ENCODE peak calls at places on chromosomes 4 and X, in four cellular contexts. W is HEK293T, M is HepG2, T is GM12878. U is an unnamed sample.

GRCh38 chr4:147696866-147697265 is 12.9 kb upstream of the PRMT9 start:
- DNase-seq in W (no peak), M (no peak), T (no peak), U (no peak)

GRCh38 chr4:26490111-26490979 is at the start of gene CCKAR:
- DNase-seq in W (no peak), M (no peak), T (no peak), U (no peak)

GRCh38 chr4:55817691-55818090 is 1.9 kb upstream of the EXOC1L start:
- DNase-seq in W (no peak), M (no peak), T (no peak), U (no peak)

GRCh38 chrX:38435130-38435529 is 82.7 kb downstream of the OTC start:
- DNase-seq in W (no peak), M (no peak), T (no peak), U (no peak)

GRCh38 chrX:77962068-77962902 is 7.2 kb downstream of the PGAM4 start:
- DNase-seq in W (no peak), M (no peak), T (no peak), U (no peak)

GRCh38 chrX:47380268-47380667 is 9.9 kb downstream of the ZNF157 start:
- DNase-seq in W (no peak), M (peak; percentile 19), T (peak; percentile 47), U (no peak)

GRCh38 chrX:150546711-150547153 is 21.7 kb upstream of the MTM1 start:
- DNase-seq in W (no peak), M (no peak), T (no peak), U (no peak)

GRCh38 chr4:170853422-170854021 is 763.8 kb upstream of the AADAT start:
- DNase-seq in W (peak; percentile 62), M (peak; percentile 19), T (peak; percentile 9), U (peak; percentile 35)

DNA sequence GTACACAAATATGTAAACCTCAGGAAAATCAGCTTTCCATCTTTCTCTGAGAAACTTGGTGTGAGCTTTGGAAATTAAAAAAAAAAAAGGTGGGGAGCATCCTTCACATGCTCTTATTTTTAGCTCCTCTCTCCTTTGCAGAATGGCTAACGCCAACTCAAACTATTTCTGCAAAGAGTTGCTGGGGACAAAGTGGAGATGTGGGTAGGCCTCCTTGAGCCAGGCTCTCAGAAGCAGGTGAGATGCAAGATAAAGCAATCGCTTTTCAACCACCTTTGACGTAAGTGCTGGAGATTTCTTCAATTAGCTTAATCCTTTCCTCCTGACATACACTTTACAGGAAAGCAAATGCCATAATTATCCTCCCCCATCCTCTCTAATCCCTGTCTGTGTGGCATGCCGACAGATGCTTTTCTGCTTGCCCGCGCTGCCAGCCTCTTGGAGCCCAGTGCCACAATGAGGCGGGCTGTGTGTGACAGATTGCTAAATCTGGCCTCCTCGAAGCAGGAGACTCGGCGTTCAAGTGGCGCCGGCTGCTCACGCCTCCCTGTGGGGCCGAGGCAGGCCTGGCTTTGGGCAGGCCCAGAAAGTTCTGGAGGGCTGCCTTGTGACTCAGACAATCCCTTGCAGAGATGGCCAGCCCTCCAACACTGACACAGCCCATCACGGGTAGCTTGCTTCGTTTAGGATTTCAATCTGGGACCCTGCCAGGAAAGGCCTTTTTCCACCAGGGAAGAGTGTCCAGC is 64.9 kb upstream of the SOD3 start:
- DNase-seq in W (no peak), M (no peak), T (no peak), U (no peak)
- TF ChIP-seq TARDBP in W (no peak), M (no peak), T (no peak), U (no peak)

GRCh38 chr4:8235224-8235623 is 34.3 kb upstream of the HTRA3 start:
- DNase-seq in W (no peak), M (no peak), T (no peak), U (no peak)
- TF ChIP-seq TARDBP in W (no peak), M (no peak), T (no peak), U (no peak)

GRCh38 chr4:24477919-24478318 is 106.4 kb downstream of the DHX15 start:
- DNase-seq in W (no peak), M (no peak), T (no peak), U (no peak)
- TF ChIP-seq TARDBP in W (no peak), M (no peak), T (no peak), U (no peak)

GRCh38 chrX:151713859-151714258 is 2.0 kb upstream of the FATE1 start:
- DNase-seq in W (peak; percentile 63), M (peak; percentile 0), T (no peak), U (peak; percentile 42)
- TF ChIP-seq TARDBP in W (no peak), M (no peak), T (no peak), U (no peak)

DNA sequence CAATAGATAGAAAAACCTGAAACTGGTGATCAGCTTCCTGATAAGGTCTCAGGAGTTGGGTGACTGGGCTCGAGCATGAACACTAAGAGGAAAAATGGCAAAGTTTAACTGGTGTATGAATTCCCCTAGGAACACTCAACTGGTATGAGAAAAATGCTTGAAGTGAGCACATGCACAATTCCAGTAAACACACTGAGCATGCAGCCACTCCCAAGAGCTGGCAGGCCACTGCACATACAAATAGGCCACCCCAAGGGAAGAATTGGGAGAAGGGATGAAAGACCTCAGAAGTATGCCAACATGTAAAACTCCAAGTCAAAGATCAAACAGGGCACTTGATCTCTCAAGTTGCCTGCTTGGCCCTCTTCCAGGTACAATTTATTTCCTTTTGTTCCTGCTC is 45.4 kb upstream of the GNPDA2 start:
- DNase-seq in W (no peak), M (no peak), T (no peak), U (no peak)
- TF ChIP-seq TARDBP in W (no peak), M (no peak), T (no peak), U (no peak)

GRCh38 chr4:150385606-150386005 is 196.3 kb upstream of the MAB21L2 start:
- DNase-seq in W (peak; percentile 6), M (no peak), T (no peak), U (no peak)

GRCh38 chr4:150381026-150381425 is 200.9 kb upstream of the MAB21L2 start:
- DNase-seq in W (no peak), M (no peak), T (no peak), U (no peak)

GRCh38 chr4:150381671-150382427 is 200.1 kb upstream of the MAB21L2 start:
- DNase-seq in W (no peak), M (no peak), T (no peak), U (no peak)

GRCh38 chr4:150387983-150388382 is 194.0 kb upstream of the MAB21L2 start:
- DNase-seq in W (no peak), M (no peak), T (no peak), U (no peak)

GRCh38 chr4:150384249-150384648 is 197.7 kb upstream of the MAB21L2 start:
- DNase-seq in W (no peak), M (no peak), T (no peak), U (no peak)
- TF ChIP-seq TARDBP in W (no peak), M (no peak), T (no peak), U (no peak)

DNA sequence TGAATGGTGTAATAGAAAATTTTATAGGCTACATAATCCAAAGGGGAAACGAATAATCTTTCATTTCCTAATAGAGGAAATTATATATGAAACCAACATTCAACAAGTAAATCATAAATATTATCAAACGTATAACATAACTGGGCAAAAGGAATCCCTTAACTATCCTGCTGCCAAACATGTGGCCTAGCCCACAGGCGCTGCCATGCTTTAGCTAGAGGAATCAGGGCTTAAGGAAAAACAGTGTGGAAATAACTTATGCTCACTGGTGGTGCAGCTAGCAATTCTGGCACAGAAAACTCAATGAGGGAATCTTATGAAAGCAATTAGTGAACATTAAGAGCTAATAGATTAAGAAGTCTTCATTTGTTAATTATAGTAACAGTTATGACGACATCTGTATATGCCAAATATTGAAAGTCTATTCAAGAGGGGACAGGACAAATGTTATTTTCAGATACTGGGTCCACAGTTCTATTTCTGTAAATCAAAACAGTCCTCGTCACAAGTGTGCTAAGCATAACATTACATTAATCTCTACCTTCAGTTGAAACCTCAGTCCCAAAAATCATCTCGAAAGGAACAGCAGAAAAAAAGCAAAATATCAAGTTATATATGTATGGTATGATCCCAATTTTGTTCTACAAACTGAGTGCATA is 70.5 kb downstream of the APBB2 start:
- DNase-seq in W (no peak), M (no peak), T (no peak), U (no peak)
- TF ChIP-seq TARDBP in W (no peak), M (no peak), T (no peak), U (no peak)

GRCh38 chr4:77451530-77451929 is 154.1 kb upstream of the CXCL13 start:
- DNase-seq in W (no peak), M (no peak), T (no peak), U (no peak)

GRCh38 chr4:77453911-77454310 is 151.7 kb upstream of the CXCL13 start:
- DNase-seq in W (no peak), M (no peak), T (no peak), U (no peak)

GRCh38 chr4:77449996-77450395 is 155.6 kb upstream of the CXCL13 start:
- DNase-seq in W (no peak), M (no peak), T (no peak), U (no peak)

GRCh38 chr4:77449162-77449561 is 156.5 kb upstream of the CXCL13 start:
- DNase-seq in W (no peak), M (no peak), T (no peak), U (no peak)

GRCh38 chr4:77454858-77455257 is 150.8 kb upstream of the CXCL13 start:
- DNase-seq in W (no peak), M (no peak), T (no peak), U (no peak)
- TF ChIP-seq TARDBP in W (no peak), M (no peak), T (no peak), U (no peak)

U was measured in K562.